ENCODE peak calls at places on chromosomes 2 and 18, in seven cellular contexts. One of them, this sample, is unnamed.

GRCh38 chr2:11320698-11321492 is 23.5 kb downstream of the ROCK2 start:
- DNase-seq in activated T-helper 1 cell treated with anti-CD3 and anti-CD28 coated beads, Interleukin-12 subunit alpha, Interleukin-12 subunit beta, Interleukin-2, Interleukin-4 antibody, amounts not matched to agents 30 ng/mL and 10 ng/mL and 1 ng/mL, durations not matched to agents 14 hours and 24 hours and 36 hours: no peak
- DNase-seq in foreskin fibroblast: no peak
- DNase-seq in A673: peak; percentile 27
- DNase-seq in ecto neural progenitor cell: no peak
- DNase-seq in NCI-H774: no peak
- DNase-seq in CD8-positive, alpha-beta memory T cell: no peak
- DNase-seq in this sample: no peak

GRCh38 chr2:189593115-189593514 is 12.5 kb upstream of the SLC40A1 start:
- DNase-seq in activated T-helper 1 cell treated with anti-CD3 and anti-CD28 coated beads, Interleukin-12 subunit alpha, Interleukin-12 subunit beta, Interleukin-2, Interleukin-4 antibody, amounts not matched to agents 30 ng/mL and 10 ng/mL and 1 ng/mL, durations not matched to agents 14 hours and 24 hours and 36 hours: no peak
- DNase-seq in foreskin fibroblast: no peak
- DNase-seq in A673: no peak
- DNase-seq in ecto neural progenitor cell: no peak
- DNase-seq in NCI-H774: no peak
- DNase-seq in CD8-positive, alpha-beta memory T cell: no peak
- DNase-seq in this sample: no peak

GRCh38 chr2:86274265-86274917 is 63.0 kb downstream of the REEP1 start:
- DNase-seq in activated T-helper 1 cell treated with anti-CD3 and anti-CD28 coated beads, Interleukin-12 subunit alpha, Interleukin-12 subunit beta, Interleukin-2, Interleukin-4 antibody, amounts not matched to agents 30 ng/mL and 10 ng/mL and 1 ng/mL, durations not matched to agents 14 hours and 24 hours and 36 hours: no peak
- DNase-seq in foreskin fibroblast: peak; percentile 56
- DNase-seq in A673: no peak
- DNase-seq in ecto neural progenitor cell: no peak
- DNase-seq in NCI-H774: no peak
- DNase-seq in CD8-positive, alpha-beta memory T cell: no peak
- DNase-seq in this sample: no peak

GRCh38 chr2:88053301-88053700 is 2.3 kb downstream of the KRCC1 start:
- DNase-seq in activated T-helper 1 cell treated with anti-CD3 and anti-CD28 coated beads, Interleukin-12 subunit alpha, Interleukin-12 subunit beta, Interleukin-2, Interleukin-4 antibody, amounts not matched to agents 30 ng/mL and 10 ng/mL and 1 ng/mL, durations not matched to agents 14 hours and 24 hours and 36 hours: no peak
- DNase-seq in foreskin fibroblast: peak; percentile 49
- DNase-seq in A673: peak; percentile 45
- DNase-seq in ecto neural progenitor cell: no peak
- DNase-seq in NCI-H774: no peak
- DNase-seq in CD8-positive, alpha-beta memory T cell: no peak
- DNase-seq in this sample: no peak

GRCh38 chr2:237060518-237061312 is 25.0 kb upstream of the COPS8 start:
- DNase-seq in activated T-helper 1 cell treated with anti-CD3 and anti-CD28 coated beads, Interleukin-12 subunit alpha, Interleukin-12 subunit beta, Interleukin-2, Interleukin-4 antibody, amounts not matched to agents 30 ng/mL and 10 ng/mL and 1 ng/mL, durations not matched to agents 14 hours and 24 hours and 36 hours: no peak
- DNase-seq in foreskin fibroblast: peak; percentile 50
- DNase-seq in A673: peak; percentile 67
- DNase-seq in ecto neural progenitor cell: peak; percentile 66
- DNase-seq in NCI-H774: peak; percentile 40
- DNase-seq in CD8-positive, alpha-beta memory T cell: no peak
- DNase-seq in this sample: no peak

GRCh38 chr2:28544405-28544914 is 48.6 kb downstream of the PLB1 start:
- DNase-seq in activated T-helper 1 cell treated with anti-CD3 and anti-CD28 coated beads, Interleukin-12 subunit alpha, Interleukin-12 subunit beta, Interleukin-2, Interleukin-4 antibody, amounts not matched to agents 30 ng/mL and 10 ng/mL and 1 ng/mL, durations not matched to agents 14 hours and 24 hours and 36 hours: no peak
- DNase-seq in foreskin fibroblast: no peak
- DNase-seq in A673: no peak
- DNase-seq in ecto neural progenitor cell: peak; percentile 81
- DNase-seq in NCI-H774: no peak
- DNase-seq in CD8-positive, alpha-beta memory T cell: peak; percentile 22
- DNase-seq in this sample: no peak

GRCh38 chr2:170369894-170370293 is 191.9 kb downstream of the MYO3B start:
- DNase-seq in activated T-helper 1 cell treated with anti-CD3 and anti-CD28 coated beads, Interleukin-12 subunit alpha, Interleukin-12 subunit beta, Interleukin-2, Interleukin-4 antibody, amounts not matched to agents 30 ng/mL and 10 ng/mL and 1 ng/mL, durations not matched to agents 14 hours and 24 hours and 36 hours: no peak
- DNase-seq in foreskin fibroblast: no peak
- DNase-seq in A673: peak; percentile 67
- DNase-seq in ecto neural progenitor cell: no peak
- DNase-seq in NCI-H774: peak; percentile 9
- DNase-seq in CD8-positive, alpha-beta memory T cell: no peak
- DNase-seq in this sample: no peak

GRCh38 chr18:5967007-5967406 is 71.7 kb upstream of the TMEM200C start:
- DNase-seq in activated T-helper 1 cell treated with anti-CD3 and anti-CD28 coated beads, Interleukin-12 subunit alpha, Interleukin-12 subunit beta, Interleukin-2, Interleukin-4 antibody, amounts not matched to agents 30 ng/mL and 10 ng/mL and 1 ng/mL, durations not matched to agents 14 hours and 24 hours and 36 hours: no peak
- DNase-seq in foreskin fibroblast: no peak
- DNase-seq in A673: no peak
- DNase-seq in ecto neural progenitor cell: no peak
- DNase-seq in NCI-H774: no peak
- DNase-seq in CD8-positive, alpha-beta memory T cell: no peak
- DNase-seq in this sample: no peak